ENCODE peak calls at places on chromosome 4, in nine cellular contexts. One of them, this sample, is unnamed.

GRCh38 chr4:182862921-182863320 is 54.3 kb downstream of the DCTD start:
- DNase-seq in C1 segment of cervical spinal cord: no peak
- DNase-seq in CD4-positive, alpha-beta T cell: no peak
- DNase-seq in activated T-helper 1 cell treated with anti-CD3 and anti-CD28 coated beads, Interleukin-2, amount 50 U/mL, for 16 hours: no peak
- DNase-seq in NCI-H460: no peak
- DNase-seq in stimulated activated naive CD8-positive, alpha-beta T cell treated with anti-CD3 and anti-CD28 coated beads, Interleukin-15, Interleukin-2, amounts not matched to agents 100 U/mL and 50 U/mL, for 24 hours: no peak
- DNase-seq in KG1: no peak
- DNase-seq in HTR-8/SVneo: no peak
- DNase-seq in ELF-1: no peak
- DNase-seq in this sample: no peak

GRCh38 chr4:128775916-128776315 is 33.6 kb upstream of the JADE1 start:
- DNase-seq in C1 segment of cervical spinal cord: no peak
- DNase-seq in CD4-positive, alpha-beta T cell: no peak
- DNase-seq in activated T-helper 1 cell treated with anti-CD3 and anti-CD28 coated beads, Interleukin-2, amount 50 U/mL, for 16 hours: no peak
- DNase-seq in NCI-H460: no peak
- DNase-seq in stimulated activated naive CD8-positive, alpha-beta T cell treated with anti-CD3 and anti-CD28 coated beads, Interleukin-15, Interleukin-2, amounts not matched to agents 100 U/mL and 50 U/mL, for 24 hours: no peak
- DNase-seq in KG1: no peak
- DNase-seq in HTR-8/SVneo: no peak
- DNase-seq in ELF-1: no peak
- DNase-seq in this sample: no peak

GRCh38 chr4:7912826-7913225 is 26.8 kb downstream of the AFAP1 start:
- DNase-seq in C1 segment of cervical spinal cord: no peak
- DNase-seq in CD4-positive, alpha-beta T cell: no peak
- DNase-seq in activated T-helper 1 cell treated with anti-CD3 and anti-CD28 coated beads, Interleukin-2, amount 50 U/mL, for 16 hours: no peak
- DNase-seq in NCI-H460: no peak
- DNase-seq in stimulated activated naive CD8-positive, alpha-beta T cell treated with anti-CD3 and anti-CD28 coated beads, Interleukin-15, Interleukin-2, amounts not matched to agents 100 U/mL and 50 U/mL, for 24 hours: no peak
- DNase-seq in KG1: no peak
- DNase-seq in HTR-8/SVneo: no peak
- DNase-seq in ELF-1: no peak
- DNase-seq in this sample: no peak

GRCh38 chr4:665381-665750 is 8.7 kb downstream of the ATP5ME start:
- DNase-seq in C1 segment of cervical spinal cord: no peak
- DNase-seq in CD4-positive, alpha-beta T cell: no peak
- DNase-seq in activated T-helper 1 cell treated with anti-CD3 and anti-CD28 coated beads, Interleukin-2, amount 50 U/mL, for 16 hours: no peak
- DNase-seq in NCI-H460: no peak
- DNase-seq in stimulated activated naive CD8-positive, alpha-beta T cell treated with anti-CD3 and anti-CD28 coated beads, Interleukin-15, Interleukin-2, amounts not matched to agents 100 U/mL and 50 U/mL, for 24 hours: peak
- DNase-seq in KG1: no peak
- DNase-seq in HTR-8/SVneo: no peak
- DNase-seq in ELF-1: no peak
- DNase-seq in this sample: no peak

GRCh38 chr4:52298444-52298843 is 247.3 kb downstream of the SPATA18 start:
- DNase-seq in C1 segment of cervical spinal cord: no peak
- DNase-seq in CD4-positive, alpha-beta T cell: no peak
- DNase-seq in activated T-helper 1 cell treated with anti-CD3 and anti-CD28 coated beads, Interleukin-2, amount 50 U/mL, for 16 hours: no peak
- DNase-seq in NCI-H460: no peak
- DNase-seq in stimulated activated naive CD8-positive, alpha-beta T cell treated with anti-CD3 and anti-CD28 coated beads, Interleukin-15, Interleukin-2, amounts not matched to agents 100 U/mL and 50 U/mL, for 24 hours: no peak
- DNase-seq in KG1: no peak
- DNase-seq in HTR-8/SVneo: no peak
- DNase-seq in ELF-1: no peak
- DNase-seq in this sample: no peak

GRCh38 chr4:7040760-7041159 is 2.4 kb upstream of the TADA2B start:
- DNase-seq in C1 segment of cervical spinal cord: no peak
- DNase-seq in CD4-positive, alpha-beta T cell: no peak
- DNase-seq in activated T-helper 1 cell treated with anti-CD3 and anti-CD28 coated beads, Interleukin-2, amount 50 U/mL, for 16 hours: no peak
- DNase-seq in NCI-H460: no peak
- DNase-seq in stimulated activated naive CD8-positive, alpha-beta T cell treated with anti-CD3 and anti-CD28 coated beads, Interleukin-15, Interleukin-2, amounts not matched to agents 100 U/mL and 50 U/mL, for 24 hours: no peak
- DNase-seq in KG1: no peak
- DNase-seq in HTR-8/SVneo: no peak
- DNase-seq in ELF-1: no peak
- DNase-seq in this sample: no peak

GRCh38 chr4:152348670-152349069 is 187.2 kb downstream of the FBXW7 start:
- DNase-seq in C1 segment of cervical spinal cord: no peak
- DNase-seq in CD4-positive, alpha-beta T cell: no peak
- DNase-seq in activated T-helper 1 cell treated with anti-CD3 and anti-CD28 coated beads, Interleukin-2, amount 50 U/mL, for 16 hours: no peak
- DNase-seq in NCI-H460: no peak
- DNase-seq in stimulated activated naive CD8-positive, alpha-beta T cell treated with anti-CD3 and anti-CD28 coated beads, Interleukin-15, Interleukin-2, amounts not matched to agents 100 U/mL and 50 U/mL, for 24 hours: no peak
- DNase-seq in KG1: no peak
- DNase-seq in HTR-8/SVneo: no peak
- DNase-seq in ELF-1: no peak
- DNase-seq in this sample: no peak

GRCh38 chr4:891747-892146 is 40.4 kb downstream of the GAK start:
- DNase-seq in C1 segment of cervical spinal cord: no peak
- DNase-seq in CD4-positive, alpha-beta T cell: no peak
- DNase-seq in activated T-helper 1 cell treated with anti-CD3 and anti-CD28 coated beads, Interleukin-2, amount 50 U/mL, for 16 hours: no peak
- DNase-seq in NCI-H460: no peak
- DNase-seq in stimulated activated naive CD8-positive, alpha-beta T cell treated with anti-CD3 and anti-CD28 coated beads, Interleukin-15, Interleukin-2, amounts not matched to agents 100 U/mL and 50 U/mL, for 24 hours: peak
- DNase-seq in KG1: no peak
- DNase-seq in HTR-8/SVneo: peak
- DNase-seq in ELF-1: peak
- DNase-seq in this sample: no peak

GRCh38 chr4:108060164-108060563 is 70.5 kb downstream of the HADH start:
- DNase-seq in C1 segment of cervical spinal cord: no peak
- DNase-seq in CD4-positive, alpha-beta T cell: no peak
- DNase-seq in activated T-helper 1 cell treated with anti-CD3 and anti-CD28 coated beads, Interleukin-2, amount 50 U/mL, for 16 hours: no peak
- DNase-seq in NCI-H460: peak
- DNase-seq in stimulated activated naive CD8-positive, alpha-beta T cell treated with anti-CD3 and anti-CD28 coated beads, Interleukin-15, Interleukin-2, amounts not matched to agents 100 U/mL and 50 U/mL, for 24 hours: no peak
- DNase-seq in KG1: no peak
- DNase-seq in HTR-8/SVneo: peak
- DNase-seq in ELF-1: peak
- DNase-seq in this sample: peak

GRCh38 chr4:94452476-94453300 is 946 bp downstream of the PDLIM5 start:
- DNase-seq in C1 segment of cervical spinal cord: peak
- DNase-seq in CD4-positive, alpha-beta T cell: no peak
- DNase-seq in activated T-helper 1 cell treated with anti-CD3 and anti-CD28 coated beads, Interleukin-2, amount 50 U/mL, for 16 hours: no peak
- DNase-seq in NCI-H460: peak
- DNase-seq in stimulated activated naive CD8-positive, alpha-beta T cell treated with anti-CD3 and anti-CD28 coated beads, Interleukin-15, Interleukin-2, amounts not matched to agents 100 U/mL and 50 U/mL, for 24 hours: peak
- DNase-seq in KG1: no peak
- DNase-seq in HTR-8/SVneo: peak
- DNase-seq in ELF-1: peak
- DNase-seq in this sample: peak

GRCh38 chr4:102503831-102504786 is 3.0 kb downstream of the NFKB1 start:
- DNase-seq in C1 segment of cervical spinal cord: no peak
- DNase-seq in CD4-positive, alpha-beta T cell: no peak
- DNase-seq in activated T-helper 1 cell treated with anti-CD3 and anti-CD28 coated beads, Interleukin-2, amount 50 U/mL, for 16 hours: no peak
- DNase-seq in NCI-H460: no peak
- DNase-seq in stimulated activated naive CD8-positive, alpha-beta T cell treated with anti-CD3 and anti-CD28 coated beads, Interleukin-15, Interleukin-2, amounts not matched to agents 100 U/mL and 50 U/mL, for 24 hours: no peak
- DNase-seq in KG1: no peak
- DNase-seq in HTR-8/SVneo: no peak
- DNase-seq in ELF-1: no peak
- DNase-seq in this sample: peak

This sample was measured in RKO.